ENCODE peak calls at places on chromosomes 2 and 18, in ten cellular contexts. G is cardiac fibroblast, L is fibroblast of lung, O is kidney, A is GM23338, W is endothelial cell, R is nephron progenitor cell, X is AG04450, S is IMR-90, F is choroid plexus epithelial cell. D is an unnamed sample.

GRCh38 chr2:107811376-107811775 is 15.3 kb upstream of the RGPD4 start:
- DNase-seq in S (no peak), W (no peak), G (no peak), F (no peak), O (no peak), X (no peak), A (no peak), L (no peak), R (no peak), D (no peak)

GRCh38 chr2:189657867-189658266 is 3.4 kb upstream of the ASNSD1 start:
- DNase-seq in G (peak), A (no peak), X (no peak), L (peak), R (no peak), W (no peak), O (no peak), F (peak), S (peak), D (peak)

GRCh38 chr2:20050712-20051517 is 513 bp downstream of the LAPTM4A start:
- DNase-seq in G (peak), L (peak), W (peak), S (peak), A (peak), X (no peak), O (peak), F (peak), R (peak), D (peak)

GRCh38 chr2:47093626-47094025 is 61.5 kb downstream of the STPG4 start:
- DNase-seq in F (no peak), L (no peak), O (no peak), R (no peak), S (no peak), A (no peak), W (no peak), G (no peak), X (no peak), D (peak)

GRCh38 chr2:219658447-219658846 is 31.0 kb downstream of the SLC4A3 start:
- DNase-seq in S (peak), G (peak), W (no peak), F (peak), O (no peak), R (no peak), A (no peak), L (peak), X (no peak), D (peak)

GRCh38 chr2:40668435-40668834 is 216.5 kb upstream of the SLC8A1 start:
- DNase-seq in L (no peak), X (no peak), W (no peak), S (peak), R (peak), F (peak), A (no peak), G (peak), O (no peak), D (peak)

GRCh38 chr2:38244306-38244705 is 132.8 kb downstream of the ATL2 start:
- DNase-seq in X (no peak), L (no peak), G (no peak), O (no peak), A (no peak), S (no peak), F (no peak), W (no peak), R (no peak), D (no peak)

GRCh38 chr18:21163647-21164625 is 52.3 kb upstream of the ROCK1 start:
- DNase-seq in X (peak), S (peak), G (peak), O (no peak), A (no peak), L (peak), W (no peak), R (no peak), F (peak), D (peak)

GRCh38 chr2:140851258-140851657 is 1279.6 kb downstream of the LRP1B start:
- DNase-seq in X (no peak), O (no peak), G (no peak), F (peak), L (peak), A (no peak), R (no peak), W (no peak), S (peak), D (no peak)

GRCh38 chr2:39990335-39990734 is 211.3 kb upstream of the THUMPD2 start:
- DNase-seq in F (no peak), G (peak), O (no peak), R (no peak), L (peak), X (no peak), W (no peak), A (no peak), S (peak), D (peak)

GRCh38 chr2:233065954-233066470 is 5.9 kb downstream of the INPP5D start:
- DNase-seq in A (no peak), W (no peak), F (no peak), R (no peak), G (no peak), S (no peak), X (no peak), L (no peak), O (peak), D (no peak)

GRCh38 chr18:48010264-48010663 is 79.8 kb upstream of the SMAD2 start:
- DNase-seq in L (no peak), A (no peak), R (no peak), W (no peak), F (no peak), X (no peak), S (no peak), G (no peak), O (no peak), D (no peak)

GRCh38 chr2:165407464-165407863 is 62.0 kb upstream of the CSRNP3 start:
- DNase-seq in L (no peak), X (no peak), W (no peak), G (no peak), A (no peak), F (no peak), R (no peak), O (no peak), S (no peak), D (no peak)

GRCh38 chr18:72375628-72376027 is 168.5 kb downstream of the CBLN2 start:
- DNase-seq in S (peak), L (peak), G (no peak), A (no peak), W (no peak), O (no peak), F (peak), X (peak), R (no peak), D (peak)

GRCh38 chr2:43028188-43028587 is 198.2 kb downstream of the ZFP36L2 start:
- DNase-seq in A (no peak), L (no peak), W (no peak), G (no peak), X (no peak), S (no peak), O (no peak), R (no peak), F (no peak), D (no peak)

GRCh38 chr2:83022631-83023210 is 1436.4 kb downstream of the SUCLG1 start:
- DNase-seq in S (no peak), F (peak), X (no peak), R (no peak), O (no peak), G (peak), L (peak), W (no peak), A (no peak), D (peak)

GRCh38 chr2:60837123-60837522 is 44.3 kb upstream of the REL start:
- DNase-seq in F (no peak), A (no peak), W (no peak), L (no peak), X (no peak), G (no peak), R (no peak), O (no peak), S (no peak), D (no peak)

GRCh38 chr18:21740474-21740723 is 193 bp upstream of the MIB1 start:
- DNase-seq in L (peak), S (peak), W (no peak), F (peak), O (no peak), A (peak), X (no peak), G (no peak), R (no peak), D (peak)

GRCh38 chr2:152247337-152247695 is 71.8 kb upstream of the STAM2 start:
- DNase-seq in W (no peak), A (no peak), O (no peak), S (peak), F (no peak), G (peak), L (peak), R (no peak), X (no peak), D (peak)

GRCh38 chr2:232454630-232455029 is 1.3 kb upstream of the ALPI start:
- DNase-seq in F (no peak), A (no peak), R (no peak), X (no peak), G (no peak), W (no peak), S (no peak), L (no peak), O (no peak), D (no peak)

GRCh38 chr2:73832905-73833304 is 4.1 kb downstream of the STAMBP start:
- DNase-seq in A (no peak), S (peak), L (peak), O (no peak), G (peak), X (no peak), F (peak), W (no peak), R (no peak), D (no peak)

GRCh38 chr2:138531913-138532312 is 30.3 kb downstream of the SPOPL start:
- DNase-seq in R (no peak), W (no peak), F (peak), L (no peak), X (no peak), A (peak), S (no peak), G (peak), O (no peak), D (no peak)

GRCh38 chr2:28280576-28280975 is 112.1 kb upstream of the FOSL2 start:
- DNase-seq in A (no peak), W (no peak), X (no peak), S (no peak), G (no peak), F (no peak), L (peak), R (no peak), O (no peak), D (no peak)

GRCh38 chr2:38720613-38721241 is 30.4 kb downstream of the SRSF7 start:
- DNase-seq in F (peak), O (peak), W (no peak), X (peak), L (peak), G (peak), A (no peak), R (no peak), S (peak), D (peak)

GRCh38 chr18:64872710-64873458 is 724.0 kb upstream of the LINC00305 start:
- DNase-seq in W (no peak), A (no peak), X (no peak), S (no peak), L (no peak), G (no peak), F (no peak), O (no peak), R (no peak), D (no peak)

GRCh38 chr2:69774984-69775982 is 33.3 kb downstream of the ANXA4 start:
- DNase-seq in S (no peak), F (peak), R (no peak), X (no peak), A (no peak), O (no peak), W (no peak), G (peak), L (peak), D (no peak)

GRCh38 chr2:96344011-96344410 is 8.4 kb downstream of the NCAPH start:
- DNase-seq in A (no peak), F (peak), S (peak), R (no peak), L (peak), X (no peak), W (no peak), G (peak), O (no peak), D (no peak)

GRCh38 chr18:3579701-3580100 is 129.7 kb downstream of the TGIF1 start:
- DNase-seq in R (no peak), L (peak), A (no peak), X (no peak), S (peak), O (no peak), G (peak), W (no peak), F (peak), D (peak)

GRCh38 chr2:12490641-12491040 is 226.1 kb upstream of the TRIB2 start:
- DNase-seq in L (no peak), O (no peak), S (no peak), A (no peak), R (no peak), G (no peak), F (no peak), W (no peak), X (no peak), D (no peak)

GRCh38 chr18:8787764-8788163 is 82.4 kb downstream of the MTCL1 start:
- DNase-seq in X (no peak), O (no peak), R (no peak), A (no peak), G (no peak), F (no peak), S (no peak), W (no peak), L (no peak), D (no peak)

GRCh38 chr2:88692187-88692586 is 714 bp downstream of the RPIA start:
- DNase-seq in F (peak), A (peak), S (peak), X (no peak), R (peak), G (peak), W (peak), O (no peak), L (peak), D (peak)

GRCh38 chr2:85242321-85242720 is 85.5 kb downstream of the TGOLN2 start:
- DNase-seq in G (no peak), W (no peak), R (no peak), X (no peak), A (no peak), O (no peak), S (no peak), L (no peak), F (no peak), D (no peak)

GRCh38 chr2:100196786-100197494 is 54.5 kb upstream of the AFF3 start:
- DNase-seq in O (peak), X (no peak), A (no peak), W (no peak), S (peak), G (peak), R (no peak), F (peak), L (peak), D (peak)

DNA sequence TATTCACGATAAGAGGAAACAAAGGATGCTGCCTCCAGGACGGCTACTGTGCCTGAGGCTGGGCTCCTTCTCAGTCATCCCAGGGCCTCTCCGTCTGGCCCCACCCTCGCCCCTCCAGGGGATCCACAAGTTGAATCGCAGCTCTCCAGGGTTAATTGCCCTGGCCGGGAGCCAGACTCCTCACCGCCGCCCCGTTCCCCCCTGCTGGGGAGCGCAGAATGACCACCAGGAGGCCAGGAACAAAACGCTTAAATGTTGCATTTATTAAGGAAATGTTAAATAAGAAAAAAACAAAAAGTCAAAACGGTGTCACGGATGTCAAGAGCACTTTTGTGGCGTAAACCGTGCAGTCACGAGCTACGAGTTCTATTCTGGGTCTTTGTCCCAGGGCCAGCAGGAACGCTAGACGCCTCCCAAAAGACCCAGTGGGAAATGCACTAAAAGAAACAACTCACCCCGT is 1.4 kb downstream of the RPRM start:
- DNase-seq in F (peak), W (peak), O (peak), A (peak), R (peak), S (no peak), G (no peak), L (no peak), X (no peak), D (no peak)
- TF ChIP-seq CTCF in F (peak), W (peak), O (no peak), A (peak), R (peak), S (no peak), G (no peak), L (no peak), X (no peak), D (peak)

GRCh38 chr2:118554616-118555015 is 292.8 kb downstream of the EN1 start:
- DNase-seq in A (no peak), W (no peak), R (no peak), G (peak), F (peak), O (no peak), X (no peak), S (no peak), L (peak), D (peak)
- TF ChIP-seq CTCF in A (peak), W (no peak), R (no peak), G (peak), F (peak), O (no peak), X (peak), S (no peak), L (peak), D (peak)

GRCh38 chr2:120419073-120419472 is 73.1 kb downstream of the INHBB start:
- DNase-seq in F (no peak), R (no peak), X (no peak), A (no peak), O (no peak), L (no peak), S (no peak), W (no peak), G (no peak), D (no peak)
- TF ChIP-seq CTCF in F (no peak), R (no peak), X (no peak), A (no peak), O (no peak), L (no peak), S (no peak), W (no peak), G (no peak), D (no peak)

DNA sequence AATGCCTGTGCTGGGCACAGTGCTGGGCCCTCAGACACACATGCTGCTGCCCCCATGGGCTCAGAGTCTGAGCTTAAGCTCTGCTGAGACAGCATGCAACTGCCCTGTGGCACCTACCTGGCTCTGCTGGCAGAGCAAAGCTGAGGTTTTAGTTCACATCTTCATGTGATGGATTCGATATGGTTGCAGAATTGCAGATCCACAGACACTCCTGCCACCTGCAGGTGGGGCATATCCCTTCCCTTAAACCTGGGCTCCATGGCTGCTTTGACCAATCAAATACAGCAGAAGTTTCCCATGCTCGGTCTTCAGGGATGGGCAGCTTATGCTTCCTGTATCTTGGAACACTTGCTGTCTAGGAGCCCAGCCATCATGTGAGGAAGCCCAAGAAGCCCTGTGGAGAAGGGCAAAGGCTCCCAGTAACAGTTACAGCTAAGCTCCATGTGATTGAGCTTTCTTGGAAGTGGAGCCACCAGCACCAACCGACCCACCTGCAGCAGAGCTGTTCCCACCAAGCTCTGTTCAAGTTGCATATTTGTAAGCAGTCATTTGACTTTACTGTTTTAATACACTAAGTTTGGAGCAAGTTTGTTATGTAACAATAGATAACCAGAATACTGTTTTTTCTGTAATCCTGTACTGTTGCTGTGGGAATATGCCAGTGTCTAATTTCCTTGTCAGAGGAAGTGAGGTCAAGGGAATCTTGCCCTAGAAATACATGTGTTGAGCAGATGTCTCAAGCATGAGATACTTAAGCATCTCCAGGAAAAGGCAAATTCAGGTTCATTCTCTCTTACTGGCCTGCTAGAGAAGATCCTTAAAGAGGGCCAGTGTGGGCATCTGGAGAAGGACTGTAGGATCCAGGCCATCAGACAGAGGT is 79.3 kb downstream of the SH3RF3 start:
- DNase-seq in W (no peak), X (peak), G (peak), O (no peak), S (peak), F (peak), L (peak), A (peak), R (no peak), D (peak)
- TF ChIP-seq CTCF in W (no peak), X (no peak), G (no peak), O (no peak), S (no peak), F (peak), L (no peak), A (peak), R (no peak), D (no peak)

GRCh38 chr2:63081404-63081803 is 30.8 kb downstream of the OTX1 start:
- DNase-seq in F (no peak), O (no peak), W (no peak), L (no peak), R (no peak), G (no peak), X (no peak), A (no peak), S (no peak), D (no peak)

GRCh38 chr2:63073994-63074393 is 23.4 kb downstream of the OTX1 start:
- DNase-seq in S (no peak), X (no peak), L (no peak), O (no peak), F (no peak), G (no peak), A (no peak), R (no peak), W (no peak), D (no peak)

DNA sequence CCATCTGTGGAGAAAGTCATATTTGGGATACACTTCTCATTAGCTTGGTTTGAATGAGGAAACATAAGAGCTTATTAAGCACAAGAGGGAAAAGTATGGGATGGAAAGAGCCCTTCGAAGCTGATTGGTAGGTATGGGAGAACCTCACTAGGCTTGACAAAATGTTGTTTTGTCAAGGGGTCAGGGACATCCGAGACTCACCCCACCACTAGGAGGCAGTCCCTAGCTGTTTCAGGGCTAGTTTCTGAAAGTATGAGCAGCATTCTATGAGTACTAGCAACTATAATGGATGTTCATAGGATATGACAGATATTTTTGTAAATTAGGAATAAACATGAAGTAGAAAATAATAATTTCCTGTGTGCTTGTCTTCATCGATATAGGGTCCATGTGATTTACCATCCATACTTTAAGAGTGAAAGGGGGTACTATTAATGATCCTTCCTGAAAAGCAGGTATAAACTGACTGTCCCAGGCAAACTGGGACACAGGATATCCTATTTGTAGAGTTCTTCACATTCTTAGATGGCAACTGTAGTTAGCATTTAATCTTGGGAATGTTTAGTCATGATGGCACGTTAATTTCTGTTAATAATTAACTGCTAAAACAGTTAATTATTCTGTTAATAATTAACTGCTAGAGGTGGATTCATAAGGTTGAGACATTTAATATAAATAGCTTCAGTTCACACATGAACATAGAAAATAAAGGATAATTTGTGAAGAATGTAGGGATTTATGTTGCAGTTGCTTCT is 28.4 kb downstream of the OTX1 start:
- DNase-seq in G (peak), A (peak), W (peak), X (no peak), R (no peak), F (no peak), L (no peak), O (no peak), S (no peak), D (no peak)
- TF ChIP-seq CTCF in G (peak), A (peak), W (peak), X (peak), R (peak), F (peak), L (peak), O (no peak), S (peak), D (peak)

GRCh38 chr2:10414000-10414451 is 34.1 kb downstream of the ODC1 start:
- DNase-seq in F (peak), O (no peak), L (peak), W (no peak), S (peak), R (no peak), G (peak), X (no peak), A (no peak), D (peak)
- TF ChIP-seq CTCF in F (no peak), O (no peak), L (no peak), W (no peak), S (no peak), R (no peak), G (no peak), X (no peak), A (no peak), D (no peak)

GRCh38 chr2:239159476-239159911 is 241.3 kb downstream of the HDAC4 start:
- DNase-seq in W (no peak), R (no peak), O (peak), G (no peak), L (no peak), X (no peak), A (no peak), F (no peak), S (no peak), D (no peak)
- TF ChIP-seq CTCF in W (no peak), R (no peak), O (no peak), G (no peak), L (no peak), X (no peak), A (no peak), F (no peak), S (no peak), D (no peak)

GRCh38 chr2:238093181-238094140 is 6.7 kb upstream of the ESPNL start:
- DNase-seq in W (no peak), R (no peak), O (peak), A (no peak), S (no peak), G (no peak), X (no peak), F (no peak), L (no peak), D (no peak)
- TF ChIP-seq CTCF in W (no peak), R (no peak), O (no peak), A (no peak), S (no peak), G (no peak), X (no peak), F (no peak), L (no peak), D (no peak)

D was measured in AG10803.